ENCODE peak calls at places on chromosomes 13 and 19, in five cellular contexts. E is PC-3, S is neural progenitor cell, M is GM23338, B is PC-9. D is an unnamed sample.
A peak's percentile ranks its signal among the peaks of the same experiment; 100 is the strongest.

GRCh38 chr13:20967340-20967739 is 64.8 kb upstream of the XPO4 start:
- DNase-seq in E (no peak), S (no peak), M (no peak), B (no peak), D (no peak)

GRCh38 chr19:46892252-46893179 is 31.7 kb downstream of the ARHGAP35 start:
- DNase-seq in E (no peak), S (no peak), M (no peak), B (no peak), D (no peak)

GRCh38 chr13:100875392-100876043 is 200.9 kb upstream of the TMTC4 start:
- DNase-seq in E (peak; percentile 83), S (no peak), M (no peak), B (no peak), D (peak; percentile 90)

GRCh38 chr13:111944171-111944583 is 122.8 kb upstream of the SOX1 start:
- DNase-seq in E (no peak), S (no peak), M (no peak), B (no peak), D (no peak)

GRCh38 chr19:45187421-45188100 is 9.0 kb downstream of the BLOC1S3 start:
- DNase-seq in E (peak; percentile 14), S (peak; percentile 77), M (peak; percentile 93), B (peak; percentile 21), D (peak; percentile 29)

GRCh38 chr19:3129112-3129511 is 6.7 kb upstream of the GNA15 start:
- DNase-seq in E (peak; percentile 62), S (no peak), M (peak; percentile 55), B (no peak), D (peak; percentile 75)

GRCh38 chr13:100039740-100040139 is 49.2 kb upstream of the PCCA start:
- DNase-seq in E (peak; percentile 53), S (no peak), M (no peak), B (no peak), D (no peak)

GRCh38 chr13:36453518-36453917 is 21.2 kb downstream of the CCNA1 start:
- DNase-seq in E (peak; percentile 15), S (peak; percentile 45), M (peak; percentile 64), B (no peak), D (peak; percentile 9)

GRCh38 chr19:16463341-16463990 is 8.3 kb downstream of the EPS15L1 start:
- DNase-seq in E (no peak), S (no peak), M (no peak), B (peak; percentile 6), D (no peak)

GRCh38 chr19:5147971-5148793 is 179.3 kb downstream of the KDM4B start:
- DNase-seq in E (no peak), S (no peak), M (no peak), B (no peak), D (peak; percentile 95)

GRCh38 chr19:4807188-4807587 is 15.7 kb downstream of the FEM1A start:
- DNase-seq in E (no peak), S (no peak), M (no peak), B (no peak), D (no peak)

GRCh38 chr13:39451301-39451700 is 151.7 kb downstream of the LHFPL6 start:
- DNase-seq in E (no peak), S (no peak), M (no peak), B (no peak), D (peak; percentile 38)

GRCh38 chr13:26663801-26664200 is 96.8 kb downstream of the GPR12 start:
- DNase-seq in E (peak; percentile 21), S (no peak), M (no peak), B (no peak), D (no peak)

DNA sequence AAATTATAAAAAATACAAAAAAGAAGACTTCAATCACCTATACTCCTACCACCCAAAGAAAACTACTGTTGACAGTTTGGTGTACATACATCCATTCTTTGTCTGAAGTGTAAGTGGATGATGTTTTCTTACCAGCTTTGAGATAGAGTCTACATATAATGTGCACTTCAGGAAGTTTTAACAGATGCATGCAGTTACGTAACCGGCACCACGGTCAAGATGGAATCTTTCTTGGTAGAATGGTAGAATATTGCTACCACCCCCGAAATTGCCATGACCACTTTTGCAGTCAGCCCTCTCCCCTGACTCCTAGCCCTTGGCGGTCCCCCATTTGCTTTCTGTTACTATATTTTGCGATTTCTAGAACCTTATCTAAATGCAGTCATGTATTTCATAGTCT is 1.4 kb downstream of the CUL4A start:
- DNase-seq in E (no peak), S (no peak), M (no peak), B (no peak), D (no peak)
- H4K20me1 ChIP-seq in E (peaks cover 33% of the 10 kb centered on the region), S (peaks cover 50% of the 10 kb centered on the region), M (peaks cover 45% of the 10 kb centered on the region), B (peaks cover 53% of the 10 kb centered on the region), D (peaks cover 29% of the 10 kb centered on the region)

GRCh38 chr19:10049626-10050025 is 36.3 kb downstream of the RDH8 start:
- DNase-seq in E (no peak), S (no peak), M (no peak), B (no peak), D (no peak)

GRCh38 chr19:10045371-10045770 is 32.1 kb downstream of the RDH8 start:
- DNase-seq in E (no peak), S (no peak), M (no peak), B (no peak), D (no peak)

GRCh38 chr19:10043286-10043927 is 30.1 kb downstream of the RDH8 start:
- DNase-seq in E (peak; percentile 23), S (peak; percentile 56), M (peak; percentile 70), B (no peak), D (peak; percentile 60)

DNA sequence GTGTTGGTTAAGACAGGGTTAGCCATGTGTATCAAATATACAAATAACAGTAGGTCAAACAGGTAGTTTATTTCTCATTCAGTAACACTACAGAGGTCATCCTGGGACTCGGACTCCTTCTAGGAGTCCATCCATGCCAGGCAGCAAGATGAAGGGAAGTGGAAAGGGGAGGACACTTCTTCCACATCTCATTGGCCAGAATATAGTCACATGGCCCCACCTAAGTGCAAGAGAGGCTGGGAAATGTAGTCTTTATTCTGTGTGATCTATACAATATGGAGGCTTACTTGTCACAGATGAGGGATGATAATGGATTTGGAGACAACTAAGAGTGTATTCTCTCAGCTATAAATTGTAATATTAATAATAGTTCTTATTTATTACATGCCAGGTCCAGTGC is 31.1 kb downstream of the RDH8 start:
- DNase-seq in E (no peak), S (no peak), M (no peak), B (no peak), D (no peak)
- H3K4me2 ChIP-seq in E (no peak overlapping the region), S (no peak overlapping the region), M (no peak overlapping the region), B (no peak overlapping the region), D (no peak overlapping the region)

GRCh38 chr19:1394252-1395193 is 6.8 kb downstream of the GAMT start:
- DNase-seq in E (no peak), S (no peak), M (no peak), B (no peak), D (no peak)
- H3F3A ChIP-seq in E (no peaks in the 10 kb centered on the region), S (no peaks in the 10 kb centered on the region), M (peaks cover 9% of the 10 kb centered on the region), B (no peaks in the 10 kb centered on the region), D (no peaks in the 10 kb centered on the region)

GRCh38 chr13:41919031-41919740 is 41.7 kb downstream of the VWA8 start:
- DNase-seq in E (no peak), S (no peak), M (peak; percentile 31), B (no peak), D (no peak)
- H4K20me1 ChIP-seq in E (no peaks in the 10 kb centered on the region), S (no peaks in the 10 kb centered on the region), M (no peaks in the 10 kb centered on the region), B (no peaks in the 10 kb centered on the region), D (no peaks in the 10 kb centered on the region)

DNA sequence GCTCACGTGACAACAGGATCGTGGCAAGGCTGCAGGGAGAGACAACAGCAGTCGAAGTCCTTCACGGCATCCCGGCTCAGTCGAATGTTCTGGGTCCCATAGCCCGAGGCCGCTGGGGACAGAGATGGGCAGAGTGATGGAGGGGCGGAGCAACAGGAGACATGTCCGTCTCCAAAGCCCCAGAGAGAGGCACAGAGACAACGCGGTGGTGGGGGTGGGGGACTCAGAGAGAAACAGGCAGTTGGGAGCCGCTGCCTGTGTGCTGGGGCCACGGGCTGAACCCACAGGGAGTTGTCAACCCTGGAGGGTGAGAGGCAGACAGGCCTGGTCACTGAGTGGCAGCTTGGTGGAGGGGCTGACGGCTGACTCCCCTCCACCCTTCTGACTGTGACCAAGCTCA is 20.4 kb downstream of the NOSIP start:
- DNase-seq in E (no peak), S (no peak), M (peak; percentile 43), B (no peak), D (no peak)
- H3K4me2 ChIP-seq in E (no peak overlapping the region), S (no peak overlapping the region), M (peak overlapping the region; percentile 12), B (no peak overlapping the region), D (no peak overlapping the region)

GRCh38 chr19:49103331-49104085 is 10.7 kb upstream of the LIN7B start:
- DNase-seq in E (no peak), S (no peak), M (no peak), B (no peak), D (no peak)

GRCh38 chr19:49101160-49101559 is 13.0 kb upstream of the LIN7B start:
- DNase-seq in E (no peak), S (no peak), M (no peak), B (no peak), D (no peak)

GRCh38 chr19:49106648-49107135 is 7.5 kb upstream of the LIN7B start:
- DNase-seq in E (peak; percentile 57), S (peak; percentile 76), M (peak; percentile 81), B (peak; percentile 50), D (peak; percentile 67)

GRCh38 chr19:49102303-49102702 is 11.9 kb upstream of the LIN7B start:
- DNase-seq in E (no peak), S (no peak), M (no peak), B (no peak), D (no peak)

GRCh38 chr19:49104229-49104864 is 9.8 kb upstream of the LIN7B start:
- DNase-seq in E (no peak), S (no peak), M (no peak), B (no peak), D (no peak)
- H3F3A ChIP-seq in E (no peaks in the 10 kb centered on the region), S (peaks cover 62% of the 10 kb centered on the region), M (peaks cover 37% of the 10 kb centered on the region), B (peaks cover 55% of the 10 kb centered on the region), D (peaks cover 25% of the 10 kb centered on the region)

GRCh38 chr19:10991521-10992081 is 30.8 kb downstream of the SMARCA4 start:
- DNase-seq in E (no peak), S (no peak), M (no peak), B (no peak), D (no peak)

GRCh38 chr19:10987621-10988297 is 26.9 kb downstream of the SMARCA4 start:
- DNase-seq in E (no peak), S (no peak), M (no peak), B (no peak), D (no peak)

GRCh38 chr19:10988380-10988779 is 27.6 kb downstream of the SMARCA4 start:
- DNase-seq in E (no peak), S (no peak), M (no peak), B (no peak), D (no peak)

GRCh38 chr19:10988921-10989320 is 28.1 kb downstream of the SMARCA4 start:
- DNase-seq in E (no peak), S (no peak), M (no peak), B (no peak), D (no peak)

GRCh38 chr19:10991076-10991475 is 30.2 kb downstream of the SMARCA4 start:
- DNase-seq in E (no peak), S (no peak), M (no peak), B (no peak), D (no peak)
- H4K20me1 ChIP-seq in E (no peaks in the 10 kb centered on the region), S (peaks cover 43% of the 10 kb centered on the region), M (peaks cover 11% of the 10 kb centered on the region), B (peaks cover 6% of the 10 kb centered on the region), D (no peaks in the 10 kb centered on the region)